ENCODE peak calls at places on chromosomes 6 and 20, in four cellular contexts. T, S, X and R are unnamed samples.

GRCh38 chr6:169868458-169868857 is 117.0 kb downstream of the ERMARD start:
- DNase-seq in T (no peak), S (no peak), X (no peak), R (no peak)

GRCh38 chr20:34716921-34717229 is 12.7 kb downstream of the TP53INP2 start:
- DNase-seq in T (no peak), S (no peak), X (no peak), R (no peak)

GRCh38 chr6:41626917-41627316 is 11.4 kb upstream of the MDFI start:
- DNase-seq in T (no peak), S (no peak), X (no peak), R (no peak)

GRCh38 chr6:121064345-121064744 is 269.9 kb downstream of the TBC1D32 start:
- DNase-seq in T (no peak), S (no peak), X (no peak), R (no peak)

GRCh38 chr6:2940010-2940850 is 31.1 kb downstream of the SERPINB6 start:
- DNase-seq in T (no peak), S (no peak), X (peak), R (no peak)

GRCh38 chr6:153698637-153699036 is 340.4 kb upstream of the OPRM1 start:
- DNase-seq in T (no peak), S (no peak), X (no peak), R (no peak)

GRCh38 chr6:129472239-129472638 is 237.7 kb downstream of the ARHGAP18 start:
- DNase-seq in T (no peak), S (no peak), X (no peak), R (no peak)

GRCh38 chr6:135940783-135941182 is 89.3 kb downstream of the PDE7B start:
- DNase-seq in T (no peak), S (no peak), X (no peak), R (no peak)

GRCh38 chr6:20605581-20605980 is 71.3 kb downstream of the CDKAL1 start:
- DNase-seq in T (no peak), S (no peak), X (no peak), R (no peak)

GRCh38 chr6:128803911-128804310 is 79.0 kb upstream of the LAMA2 start:
- DNase-seq in T (no peak), S (no peak), X (no peak), R (no peak)

GRCh38 chr6:135739288-135739687 is 112.2 kb upstream of the PDE7B start:
- DNase-seq in T (no peak), S (no peak), X (no peak), R (no peak)

GRCh38 chr6:168238159-168238887 is 81.3 kb downstream of the DACT2 start:
- DNase-seq in T (no peak), S (no peak), X (no peak), R (no peak)

GRCh38 chr6:6993503-6994237 is 114.1 kb upstream of the RREB1 start:
- DNase-seq in T (no peak), S (no peak), X (peak), R (no peak)

GRCh38 chr20:53708129-53708968 is 114.7 kb upstream of the ZNF217 start:
- DNase-seq in T (no peak), S (no peak), X (no peak), R (no peak)

GRCh38 chr6:27468334-27468733 is 4.6 kb downstream of the ZNF184 start:
- DNase-seq in T (no peak), S (no peak), X (no peak), R (no peak)

GRCh38 chr6:139364302-139364981 is 10.0 kb downstream of the CITED2 start:
- DNase-seq in T (peak), S (no peak), X (no peak), R (peak)

GRCh38 chr6:16380220-16380809 is 141.9 kb downstream of the GMPR start:
- DNase-seq in T (peak), S (no peak), X (no peak), R (no peak)

GRCh38 chr6:160051390-160051789 is 70.2 kb upstream of the SLC22A1 start:
- DNase-seq in T (no peak), S (no peak), X (no peak), R (no peak)

GRCh38 chr6:124487778-124488431 is 474.3 kb upstream of the RNF217 start:
- DNase-seq in T (no peak), S (no peak), X (no peak), R (no peak)

GRCh38 chr20:63216849-63217471 is 1.0 kb upstream of the YTHDF1 start:
- DNase-seq in T (no peak), S (no peak), X (no peak), R (no peak)

GRCh38 chr6:14945461-14946210 is 300.2 kb upstream of the JARID2 start:
- DNase-seq in T (no peak), S (no peak), X (no peak), R (no peak)

GRCh38 chr20:41087325-41087685 is 50.0 kb upstream of the PLCG1 start:
- DNase-seq in T (no peak), S (no peak), X (no peak), R (no peak)

GRCh38 chr6:69936674-69937363 is 70.5 kb downstream of the COL19A1 start:
- DNase-seq in T (no peak), S (no peak), X (no peak), R (no peak)

GRCh38 chr6:146357578-146358340 is 185.9 kb upstream of the RAB32 start:
- DNase-seq in T (no peak), S (no peak), X (no peak), R (no peak)

GRCh38 chr6:30816791-30817739 is 67.3 kb upstream of the DDR1 start:
- DNase-seq in T (no peak), S (no peak), X (no peak), R (no peak)

GRCh38 chr6:66814156-66814555 is 1107.1 kb upstream of the EYS start:
- DNase-seq in T (no peak), S (no peak), X (no peak), R (no peak)

GRCh38 chr20:22339091-22339881 is 245.1 kb downstream of the FOXA2 start:
- DNase-seq in T (peak), S (peak), X (peak), R (peak)

GRCh38 chr20:17971571-17972013 is 2.8 kb downstream of the MGME1 start:
- DNase-seq in T (no peak), S (no peak), X (peak), R (peak)

GRCh38 chr6:52964318-52964717 is 30.8 kb downstream of the GSTA4 start:
- DNase-seq in T (no peak), S (no peak), X (no peak), R (no peak)

GRCh38 chr6:117481278-117481925 is 1.1 kb upstream of the DCBLD1 start:
- DNase-seq in T (no peak), S (no peak), X (peak), R (peak)

GRCh38 chr6:149443411-149444181 is 41.2 kb downstream of the ZC3H12D start:
- DNase-seq in T (no peak), S (no peak), X (no peak), R (no peak)

GRCh38 chr20:44706371-44707258 is 8.6 kb upstream of the CCN5 start:
- DNase-seq in T (no peak), S (no peak), X (no peak), R (no peak)

GRCh38 chr6:2635911-2636310 is 114.8 kb downstream of the MYLK4 start:
- DNase-seq in T (no peak), S (no peak), X (no peak), R (no peak)

GRCh38 chr6:30725713-30726505 is 5.8 kb downstream of the TUBB start:
- DNase-seq in T (peak), S (no peak), X (no peak), R (no peak)

GRCh38 chr6:161128680-161129196 is 137.2 kb downstream of the MAP3K4 start:
- DNase-seq in T (no peak), S (peak), X (no peak), R (no peak)

GRCh38 chr6:165961236-165961751 is 206.4 kb downstream of the TBXT start:
- DNase-seq in T (no peak), S (no peak), X (no peak), R (no peak)

GRCh38 chr6:132131777-132132176 is 180.6 kb upstream of the CCN2 start:
- DNase-seq in T (no peak), S (peak), X (peak), R (no peak)

GRCh38 chr20:46255440-46256104 is 52.7 kb downstream of the CDH22 start:
- DNase-seq in T (peak), S (peak), X (peak), R (peak)

GRCh38 chr20:31667315-31668285 is 29.9 kb downstream of the COX4I2 start:
- DNase-seq in T (no peak), S (no peak), X (no peak), R (no peak)

GRCh38 chr6:89716532-89716931 is 78.0 kb upstream of the LYRM2 start:
- DNase-seq in T (no peak), S (no peak), X (no peak), R (no peak)
- TF ChIP-seq ELF1 in T (no peak), S (no peak), X (no peak), R (no peak)

GRCh38 chr6:96657344-96657743 is 94.4 kb downstream of the FHL5 start:
- DNase-seq in T (no peak), S (no peak), X (no peak), R (no peak)
- TF ChIP-seq JUND in T (no peak), S (no peak), X (no peak), R (no peak)

GRCh38 chr6:26457796-26458688 is at the start of gene BTN2A1:
- DNase-seq in T (peak), S (peak), X (peak), R (peak)

GRCh38 chr6:26459023-26459810 is 1.5 kb downstream of the BTN2A1 start:
- DNase-seq in T (no peak), S (no peak), X (no peak), R (no peak)

GRCh38 chr6:26454641-26455040 is 3.1 kb upstream of the BTN2A1 start:
- DNase-seq in T (no peak), S (no peak), X (no peak), R (peak)

GRCh38 chr6:26455357-26455970 is 2.3 kb upstream of the BTN2A1 start:
- DNase-seq in T (no peak), S (no peak), X (no peak), R (no peak)

GRCh38 chr6:26457407-26457795 is 354 bp upstream of the BTN2A1 start:
- DNase-seq in T (peak), S (no peak), X (no peak), R (no peak)
- TF ChIP-seq ELF1 in T (no peak), S (no peak), X (no peak), R (no peak)

DNA sequence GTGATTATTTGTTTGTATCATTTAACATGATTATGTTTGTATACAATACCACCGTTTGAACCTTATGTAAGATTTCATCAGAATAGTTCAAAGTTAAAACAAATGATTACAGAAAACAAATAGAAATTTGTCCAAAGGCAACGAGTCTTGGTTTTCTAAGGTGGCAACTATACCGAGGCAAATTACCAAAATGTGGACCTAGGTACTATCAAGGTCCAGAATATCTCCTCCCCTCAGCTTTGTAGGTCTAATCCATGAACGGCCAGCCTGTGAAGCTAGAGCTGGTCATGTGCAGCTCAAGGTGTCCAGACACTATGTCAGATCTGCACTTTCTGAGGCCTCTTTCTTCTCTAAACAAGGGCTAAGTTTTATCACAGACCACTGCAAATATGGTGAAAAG is 151.7 kb upstream of the BEND3 start:
- DNase-seq in T (no peak), S (no peak), X (no peak), R (no peak)
- TF ChIP-seq JUND in T (no peak), S (no peak), X (no peak), R (no peak)

DNA sequence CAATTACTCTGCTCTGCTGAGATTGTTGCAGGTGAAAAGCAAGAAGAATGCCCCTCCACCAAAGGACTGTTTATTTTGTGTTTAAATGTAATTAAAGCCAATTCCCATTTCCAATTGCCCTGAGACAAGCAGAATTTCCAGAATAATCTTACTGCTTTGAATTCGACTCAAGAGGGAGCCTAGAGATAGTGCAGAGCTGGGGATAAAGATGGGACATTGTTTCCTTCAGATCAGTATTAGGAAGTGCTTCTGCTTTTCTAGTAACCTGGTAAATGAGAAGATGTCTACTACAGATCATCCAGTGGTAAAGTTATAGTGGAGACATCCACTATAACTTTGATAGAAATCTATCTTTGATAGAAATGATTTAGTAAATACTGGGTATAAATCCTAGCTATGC is 326.9 kb downstream of the UBE3D start:
- DNase-seq in T (no peak), S (no peak), X (no peak), R (no peak)
- TF ChIP-seq ELF1 in T (no peak), S (no peak), X (no peak), R (no peak)